ENCODE peak calls at places on chromosome 12, in eight cellular contexts. C is HepG2, P is K562, Z is H1, T is suprapubic skin, X is transverse colon, U is SK-N-SH, B is sigmoid colon. O is an unnamed sample. For H3K27me3, the result is how much of the 10 kb centered on the place peaks cover.

GRCh38 chr12:58465418-58465817 is 454.9 kb downstream of the LRIG3 start:
- DNase-seq in C (no peak), P (no peak), Z (no peak), T (no peak), X (no peak), U (no peak), B (no peak), O (no peak)

GRCh38 chr12:109612975-109613502 is 39.4 kb downstream of the MVK start:
- DNase-seq in C (peak), P (peak), Z (no peak), T (no peak), X (no peak), U (no peak), B (no peak), O (no peak)

GRCh38 chr12:29255061-29255460 is 106.0 kb downstream of the FAR2 start:
- DNase-seq in C (no peak), P (no peak), Z (no peak), T (no peak), X (no peak), U (peak), B (no peak), O (no peak)

GRCh38 chr12:13179159-13180074 is 17.1 kb upstream of the EMP1 start:
- DNase-seq in C (no peak), P (no peak), Z (no peak), T (peak), X (peak), U (peak), B (peak), O (peak)

GRCh38 chr12:111741235-111741812 is 25.4 kb upstream of the ALDH2 start:
- DNase-seq in C (no peak), P (peak), Z (no peak), T (no peak), X (peak), U (peak), B (no peak), O (no peak)

GRCh38 chr12:77772606-77773298 is 57.9 kb upstream of the NAV3 start:
- DNase-seq in C (no peak), P (no peak), Z (no peak), T (no peak), X (no peak), U (no peak), B (no peak), O (no peak)

GRCh38 chr12:15794196-15794595 is 5.0 kb upstream of the EPS8 start:
- DNase-seq in C (no peak), P (no peak), Z (no peak), T (no peak), X (no peak), U (no peak), B (no peak), O (no peak)

GRCh38 chr12:123237646-123238329 is 4.6 kb downstream of the MTRFR start:
- DNase-seq in C (peak), P (peak), Z (no peak), T (peak), X (peak), U (peak), B (peak), O (no peak)

GRCh38 chr12:29230800-29231560 is 81.9 kb downstream of the FAR2 start:
- DNase-seq in C (no peak), P (no peak), Z (no peak), T (no peak), X (no peak), U (no peak), B (no peak), O (no peak)

GRCh38 chr12:47942327-47943230 is 20.8 kb upstream of the TMEM106C start:
- DNase-seq in C (peak), P (peak), Z (peak), T (no peak), X (no peak), U (peak), B (peak), O (no peak)

GRCh38 chr12:77190022-77190421 is 124.7 kb upstream of the E2F7 start:
- DNase-seq in C (no peak), P (no peak), Z (no peak), T (no peak), X (no peak), U (no peak), B (no peak), O (no peak)

GRCh38 chr12:47218191-47218654 is 138.5 kb upstream of the AMIGO2 start:
- DNase-seq in C (no peak), P (no peak), Z (no peak), T (no peak), X (no peak), U (no peak), B (no peak), O (no peak)

GRCh38 chr12:49702676-49703228 is 4.5 kb downstream of the FMNL3 start:
- DNase-seq in C (no peak), P (no peak), Z (no peak), T (no peak), X (no peak), U (no peak), B (peak), O (no peak)

GRCh38 chr12:27003421-27004311 is 10.5 kb downstream of the TM7SF3 start:
- DNase-seq in C (no peak), P (no peak), Z (no peak), T (no peak), X (no peak), U (peak), B (no peak), O (no peak)

GRCh38 chr12:116673713-116674112 is 64.2 kb downstream of the SPRING1 start:
- DNase-seq in C (no peak), P (no peak), Z (no peak), T (no peak), X (no peak), U (no peak), B (no peak), O (no peak)

GRCh38 chr12:96177013-96177412 is 17.2 kb upstream of the ELK3 start:
- DNase-seq in C (no peak), P (no peak), Z (no peak), T (no peak), X (no peak), U (no peak), B (no peak), O (no peak)

GRCh38 chr12:17079251-17079909 is 473.4 kb upstream of the LMO3 start:
- DNase-seq in C (peak), P (no peak), Z (no peak), T (no peak), X (no peak), U (no peak), B (no peak), O (no peak)

GRCh38 chr12:1013618-1014489 is 22.8 kb downstream of the ERC1 start:
- DNase-seq in C (no peak), P (no peak), Z (no peak), T (no peak), X (no peak), U (no peak), B (no peak), O (no peak)

GRCh38 chr12:67804168-67804567 is 155.6 kb downstream of the DYRK2 start:
- DNase-seq in C (no peak), P (no peak), Z (no peak), T (no peak), X (no peak), U (no peak), B (no peak), O (no peak)

GRCh38 chr12:66627270-66627987 is 51.4 kb downstream of the GRIP1 start:
- DNase-seq in C (no peak), P (no peak), Z (no peak), T (no peak), X (no peak), U (no peak), B (no peak), O (no peak)

GRCh38 chr12:31317471-31318397 is 8.2 kb downstream of the SINHCAF start:
- DNase-seq in C (no peak), P (no peak), Z (no peak), T (no peak), X (no peak), U (no peak), B (no peak), O (no peak)

GRCh38 chr12:50620050-50620974 is 115.5 kb downstream of the DIP2B start:
- DNase-seq in C (no peak), P (no peak), Z (peak), T (no peak), X (no peak), U (no peak), B (no peak), O (no peak)

GRCh38 chr12:90024261-90024660 is 315.6 kb upstream of the ATP2B1 start:
- DNase-seq in C (no peak), P (no peak), Z (no peak), T (no peak), X (no peak), U (no peak), B (no peak), O (no peak)

GRCh38 chr12:4767181-4767580 is 47.0 kb downstream of the GALNT8 start:
- DNase-seq in C (no peak), P (no peak), Z (no peak), T (no peak), X (no peak), U (no peak), B (no peak), O (no peak)

GRCh38 chr12:4769073-4769472 is 48.9 kb downstream of the GALNT8 start:
- DNase-seq in C (no peak), P (no peak), Z (no peak), T (no peak), X (no peak), U (no peak), B (no peak), O (no peak)

GRCh38 chr12:4775936-4776335 is 55.7 kb downstream of the GALNT8 start:
- DNase-seq in C (no peak), P (no peak), Z (no peak), T (no peak), X (no peak), U (no peak), B (no peak), O (no peak)

GRCh38 chr12:4771960-4772566 is 51.9 kb downstream of the GALNT8 start:
- DNase-seq in C (no peak), P (no peak), Z (no peak), T (no peak), X (no peak), U (no peak), B (no peak), O (no peak)

GRCh38 chr12:4771172-4771959 is 51.2 kb downstream of the GALNT8 start:
- DNase-seq in C (no peak), P (no peak), Z (no peak), T (no peak), X (no peak), U (no peak), B (no peak), O (peak)
- H3K27me3 ChIP-seq in C (under half), P (under half), Z (under half), T (under half), X (under half), U (under half), B (under half), O (under half)

GRCh38 chr12:120690083-120690450 is 3.1 kb downstream of the MLEC start:
- DNase-seq in C (no peak), P (no peak), Z (no peak), T (no peak), X (no peak), U (no peak), B (no peak), O (no peak)

GRCh38 chr12:120687570-120688289 is 781 bp downstream of the MLEC start:
- DNase-seq in C (no peak), P (peak), Z (no peak), T (peak), X (peak), U (no peak), B (peak), O (no peak)

GRCh38 chr12:120690978-120691377 is 4.0 kb downstream of the MLEC start:
- DNase-seq in C (no peak), P (no peak), Z (no peak), T (no peak), X (no peak), U (no peak), B (no peak), O (no peak)

GRCh38 chr12:120688527-120689071 is 1.6 kb downstream of the MLEC start:
- DNase-seq in C (no peak), P (no peak), Z (no peak), T (no peak), X (peak), U (no peak), B (no peak), O (no peak)

GRCh38 chr12:120689397-120690082 is 2.6 kb downstream of the MLEC start:
- DNase-seq in C (peak), P (no peak), Z (no peak), T (no peak), X (no peak), U (no peak), B (no peak), O (no peak)
- H3K4me3 ChIP-seq in C (peak), P (peak), Z (peak), T (peak), X (peak), U (peak), B (peak), O (peak)

GRCh38 chr12:122094735-122095561 is 16.4 kb downstream of the MLXIP start:
- DNase-seq in C (no peak), P (no peak), Z (no peak), T (peak), X (no peak), U (no peak), B (peak), O (no peak)
- TF ChIP-seq EP300 in C (no peak), P (no peak), Z (no peak), T (no peak), X (no peak), U (no peak), B (no peak), O (no peak)

GRCh38 chr12:102971227-102971626 is 13.8 kb downstream of the ASCL1 start:
- DNase-seq in C (no peak), P (no peak), Z (no peak), T (no peak), X (no peak), U (no peak), B (no peak), O (no peak)

GRCh38 chr12:102973583-102973982 is 16.1 kb downstream of the ASCL1 start:
- DNase-seq in C (no peak), P (no peak), Z (no peak), T (no peak), X (no peak), U (no peak), B (no peak), O (no peak)

GRCh38 chr12:102965281-102966155 is 8.0 kb downstream of the ASCL1 start:
- DNase-seq in C (no peak), P (no peak), Z (no peak), T (no peak), X (no peak), U (peak), B (no peak), O (no peak)

GRCh38 chr12:102966200-102966941 is 8.9 kb downstream of the ASCL1 start:
- DNase-seq in C (no peak), P (no peak), Z (no peak), T (no peak), X (no peak), U (no peak), B (no peak), O (no peak)

GRCh38 chr12:102970780-102971179 is 13.3 kb downstream of the ASCL1 start:
- DNase-seq in C (no peak), P (no peak), Z (no peak), T (no peak), X (no peak), U (no peak), B (no peak), O (no peak)
- H3K27me3 ChIP-seq in C (under half), P (under half), Z (under half), T (under half), X (half or more), U (under half), B (under half), O (under half)

GRCh38 chr12:6967548-6968100 is 2.8 kb downstream of the PHB2 start:
- DNase-seq in C (no peak), P (no peak), Z (no peak), T (no peak), X (no peak), U (no peak), B (no peak), O (no peak)

GRCh38 chr12:6965026-6965661 is 5.3 kb downstream of the PHB2 start:
- DNase-seq in C (peak), P (peak), Z (no peak), T (peak), X (peak), U (peak), B (peak), O (no peak)

GRCh38 chr12:6965714-6966113 is 4.8 kb downstream of the PHB2 start:
- DNase-seq in C (no peak), P (no peak), Z (no peak), T (no peak), X (no peak), U (no peak), B (no peak), O (no peak)

GRCh38 chr12:6964605-6965025 is 5.8 kb downstream of the PHB2 start:
- DNase-seq in C (no peak), P (no peak), Z (no peak), T (peak), X (no peak), U (no peak), B (peak), O (no peak)

GRCh38 chr12:6966351-6966750 is 4.1 kb downstream of the PHB2 start:
- DNase-seq in C (no peak), P (no peak), Z (no peak), T (no peak), X (no peak), U (no peak), B (no peak), O (no peak)
- H3K4me3 ChIP-seq in C (no peak), P (no peak), Z (no peak), T (no peak), X (no peak), U (no peak), B (no peak), O (no peak)

GRCh38 chr12:113870035-113870434 is 96.1 kb downstream of the RBM19 start:
- DNase-seq in C (no peak), P (no peak), Z (no peak), T (no peak), X (no peak), U (no peak), B (no peak), O (no peak)
- TF ChIP-seq EP300 in C (no peak), P (no peak), Z (no peak), T (no peak), X (no peak), U (no peak), B (no peak), O (no peak)

DNA sequence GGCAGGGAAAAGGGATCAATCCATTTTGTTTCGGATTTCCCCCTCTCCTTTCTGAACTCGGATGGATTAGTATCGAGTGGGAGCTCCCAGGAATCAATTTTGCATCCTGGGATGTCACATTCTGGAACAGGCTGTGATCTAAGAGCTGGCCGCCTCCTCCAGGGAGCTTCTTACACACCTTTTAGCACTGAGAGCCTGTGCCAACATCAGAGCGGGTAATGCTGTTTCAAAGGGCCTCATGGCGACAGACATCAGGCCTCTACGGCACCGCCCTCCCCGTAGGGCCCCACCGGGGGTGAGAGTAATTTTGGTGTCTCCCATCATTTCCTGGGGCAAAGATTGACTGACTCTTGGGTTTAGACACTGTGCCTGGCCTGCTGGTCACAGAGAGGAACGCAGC is 2.7 kb downstream of the GALNT9 start:
- DNase-seq in C (no peak), P (no peak), Z (no peak), T (no peak), X (no peak), U (no peak), B (no peak), O (no peak)
- H3K27me3 ChIP-seq in C (half or more), P (half or more), Z (under half), T (half or more), X (half or more), U (half or more), B (under half), O (half or more)

GRCh38 chr12:108572166-108572790 is 9.9 kb downstream of the ISCU start:
- DNase-seq in C (no peak), P (no peak), Z (no peak), T (peak), X (no peak), U (no peak), B (no peak), O (peak)
- H3K4me3 ChIP-seq in C (no peak), P (no peak), Z (no peak), T (no peak), X (no peak), U (no peak), B (no peak), O (no peak)

DNA sequence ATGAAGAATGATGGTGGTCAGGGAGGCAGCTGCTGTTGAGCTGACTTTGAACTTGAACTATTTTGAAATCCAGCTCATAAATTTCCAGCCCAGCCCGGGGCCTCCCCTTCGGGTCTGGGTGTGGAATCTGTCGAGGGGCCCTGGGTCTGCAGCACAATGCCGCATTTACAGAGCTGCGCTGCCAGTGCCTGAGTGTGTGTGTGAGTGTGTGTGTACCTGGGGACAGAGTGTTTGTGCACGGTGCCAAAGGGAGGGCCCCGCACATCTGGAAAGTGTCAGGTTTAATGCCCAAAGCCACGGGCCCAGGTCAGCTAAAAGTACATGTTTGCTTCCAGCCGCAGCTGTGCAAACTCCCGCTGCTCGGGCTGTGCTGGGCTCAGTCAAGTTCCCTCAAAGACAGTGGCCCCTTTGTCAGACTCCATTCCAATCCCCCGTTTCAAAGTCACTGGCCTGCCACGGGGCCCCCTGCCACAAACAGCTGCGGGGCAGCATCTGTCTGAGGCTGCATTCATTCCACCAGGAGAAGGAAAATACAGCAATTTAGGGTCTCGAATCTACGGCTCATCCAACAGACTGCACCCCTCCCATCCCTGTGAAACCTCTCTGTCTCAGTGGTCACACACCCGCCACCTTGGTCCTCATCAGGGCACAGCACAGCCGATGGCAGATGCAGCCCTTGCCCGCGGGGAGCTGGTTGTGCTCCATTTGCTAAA is 16.3 kb upstream of the RFLNA start:
- DNase-seq in C (peak), P (no peak), Z (no peak), T (no peak), X (no peak), U (no peak), B (no peak), O (no peak)
- TF ChIP-seq EP300 in C (peak), P (no peak), Z (no peak), T (no peak), X (no peak), U (no peak), B (no peak), O (no peak)